ENCODE peak calls at places on chromosomes 1 and 21, in ten cellular contexts. One of them, this sample, is unnamed.

GRCh38 chr1:35544976-35545375 is 12.2 kb downstream of the KIAA0319L start:
- DNase-seq in WTC11: peak
- DNase-seq in GM12878: peak
- DNase-seq in endothelial cell of umbilical vein: no peak
- DNase-seq in HCT116: no peak
- DNase-seq in A549: peak
- DNase-seq in H1: peak
- DNase-seq in HepG2: peak
- DNase-seq in SK-N-SH: peak
- DNase-seq in K562: peak
- DNase-seq in this sample: peak

GRCh38 chr1:109904105-109904817 is 6.4 kb upstream of the CSF1 start:
- DNase-seq in endothelial cell of umbilical vein: no peak
- DNase-seq in H1: no peak
- DNase-seq in HCT116: no peak
- DNase-seq in GM12878: no peak
- DNase-seq in WTC11: no peak
- DNase-seq in SK-N-SH: no peak
- DNase-seq in K562: no peak
- DNase-seq in A549: no peak
- DNase-seq in HepG2: peak
- DNase-seq in this sample: no peak

GRCh38 chr1:176206006-176206960 is 803 bp downstream of the COP1 start:
- DNase-seq in H1: no peak
- DNase-seq in HCT116: no peak
- DNase-seq in GM12878: no peak
- DNase-seq in HepG2: peak
- DNase-seq in WTC11: peak
- DNase-seq in endothelial cell of umbilical vein: peak
- DNase-seq in A549: peak
- DNase-seq in K562: no peak
- DNase-seq in SK-N-SH: peak
- DNase-seq in this sample: peak

GRCh38 chr1:110626890-110627289 is 20.7 kb upstream of the KCNA2 start:
- DNase-seq in GM12878: no peak
- DNase-seq in K562: no peak
- DNase-seq in H1: no peak
- DNase-seq in SK-N-SH: no peak
- DNase-seq in HCT116: no peak
- DNase-seq in endothelial cell of umbilical vein: no peak
- DNase-seq in A549: no peak
- DNase-seq in WTC11: no peak
- DNase-seq in HepG2: no peak
- DNase-seq in this sample: no peak

GRCh38 chr1:41353744-41354143 is 7.5 kb upstream of the FOXO6 start:
- DNase-seq in GM12878: peak
- DNase-seq in A549: no peak
- DNase-seq in endothelial cell of umbilical vein: no peak
- DNase-seq in HCT116: no peak
- DNase-seq in WTC11: no peak
- DNase-seq in HepG2: no peak
- DNase-seq in SK-N-SH: no peak
- DNase-seq in K562: no peak
- DNase-seq in H1: no peak
- DNase-seq in this sample: peak

GRCh38 chr1:8257621-8258020 is 60.3 kb upstream of the SLC45A1 start:
- DNase-seq in SK-N-SH: no peak
- DNase-seq in endothelial cell of umbilical vein: no peak
- DNase-seq in K562: no peak
- DNase-seq in A549: no peak
- DNase-seq in HCT116: no peak
- DNase-seq in GM12878: no peak
- DNase-seq in WTC11: no peak
- DNase-seq in H1: no peak
- DNase-seq in HepG2: no peak
- DNase-seq in this sample: no peak

GRCh38 chr1:156148236-156148635 is 5.1 kb upstream of the SEMA4A start:
- DNase-seq in K562: no peak
- DNase-seq in H1: no peak
- DNase-seq in SK-N-SH: no peak
- DNase-seq in endothelial cell of umbilical vein: peak
- DNase-seq in HepG2: no peak
- DNase-seq in A549: no peak
- DNase-seq in WTC11: no peak
- DNase-seq in GM12878: peak
- DNase-seq in HCT116: no peak
- DNase-seq in this sample: peak

GRCh38 chr1:41626146-41626545 is 141.7 kb upstream of the EDN2 start:
- DNase-seq in HCT116: no peak
- DNase-seq in K562: no peak
- DNase-seq in H1: no peak
- DNase-seq in endothelial cell of umbilical vein: no peak
- DNase-seq in GM12878: no peak
- DNase-seq in WTC11: no peak
- DNase-seq in SK-N-SH: no peak
- DNase-seq in A549: no peak
- DNase-seq in HepG2: no peak
- DNase-seq in this sample: no peak

GRCh38 chr1:169107673-169108160 is 1.2 kb downstream of the ATP1B1 start:
- DNase-seq in WTC11: no peak
- DNase-seq in K562: no peak
- DNase-seq in H1: no peak
- DNase-seq in A549: no peak
- DNase-seq in GM12878: no peak
- DNase-seq in HCT116: no peak
- DNase-seq in SK-N-SH: no peak
- DNase-seq in endothelial cell of umbilical vein: peak
- DNase-seq in HepG2: peak
- DNase-seq in this sample: peak

GRCh38 chr1:56446531-56447098 is 132.7 kb downstream of the PLPP3 start:
- DNase-seq in H1: no peak
- DNase-seq in GM12878: no peak
- DNase-seq in HCT116: no peak
- DNase-seq in endothelial cell of umbilical vein: no peak
- DNase-seq in WTC11: no peak
- DNase-seq in K562: no peak
- DNase-seq in A549: no peak
- DNase-seq in SK-N-SH: no peak
- DNase-seq in HepG2: no peak
- DNase-seq in this sample: no peak

GRCh38 chr21:42425603-42425985 is 21.9 kb downstream of the UBASH3A start:
- DNase-seq in HCT116: no peak
- DNase-seq in WTC11: no peak
- DNase-seq in SK-N-SH: no peak
- DNase-seq in A549: no peak
- DNase-seq in HepG2: no peak
- DNase-seq in K562: no peak
- DNase-seq in endothelial cell of umbilical vein: no peak
- DNase-seq in H1: no peak
- DNase-seq in GM12878: peak
- DNase-seq in this sample: peak

GRCh38 chr1:87176090-87176489 is 152.6 kb upstream of the LMO4 start:
- DNase-seq in SK-N-SH: no peak
- DNase-seq in WTC11: no peak
- DNase-seq in K562: no peak
- DNase-seq in GM12878: no peak
- DNase-seq in endothelial cell of umbilical vein: no peak
- DNase-seq in H1: no peak
- DNase-seq in A549: no peak
- DNase-seq in HepG2: no peak
- DNase-seq in HCT116: no peak
- DNase-seq in this sample: no peak

DNA sequence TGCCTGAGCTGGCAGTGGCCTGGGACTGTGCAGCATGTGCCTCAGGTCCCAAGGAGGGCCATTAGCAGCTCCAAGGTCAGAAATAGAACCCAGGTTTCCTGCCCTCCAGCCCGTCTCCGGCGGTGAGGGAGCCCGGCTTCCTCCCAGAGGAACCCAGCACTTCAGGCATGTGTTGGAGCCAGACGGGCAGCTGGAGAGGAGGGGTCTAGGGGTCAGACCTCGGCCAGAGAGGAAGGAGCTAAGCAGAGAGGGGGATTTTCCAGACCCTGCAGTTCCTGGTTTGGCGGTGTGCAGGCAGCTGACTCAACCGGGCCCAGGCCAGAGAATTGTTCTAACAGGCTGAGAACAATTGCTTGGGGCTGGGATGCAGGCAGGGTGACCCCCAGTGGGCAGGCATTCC is 37.1 kb downstream of the HSPG2 start:
- DNase-seq in GM12878: no peak
- DNase-seq in WTC11: no peak
- DNase-seq in SK-N-SH: no peak
- DNase-seq in endothelial cell of umbilical vein: peak
- DNase-seq in H1: no peak
- DNase-seq in HCT116: no peak
- DNase-seq in HepG2: no peak
- DNase-seq in A549: no peak
- DNase-seq in K562: no peak
- DNase-seq in this sample: no peak
- TF ChIP-seq CTCF in GM12878: no peak
- TF ChIP-seq CTCF in WTC11: no peak
- TF ChIP-seq CTCF in SK-N-SH: no peak
- TF ChIP-seq CTCF in endothelial cell of umbilical vein: peak
- TF ChIP-seq CTCF in H1: no peak
- TF ChIP-seq CTCF in HCT116: no peak
- TF ChIP-seq CTCF in HepG2: no peak
- TF ChIP-seq CTCF in A549: no peak
- TF ChIP-seq CTCF in K562: no peak
- TF ChIP-seq CTCF in this sample: no peak

DNA sequence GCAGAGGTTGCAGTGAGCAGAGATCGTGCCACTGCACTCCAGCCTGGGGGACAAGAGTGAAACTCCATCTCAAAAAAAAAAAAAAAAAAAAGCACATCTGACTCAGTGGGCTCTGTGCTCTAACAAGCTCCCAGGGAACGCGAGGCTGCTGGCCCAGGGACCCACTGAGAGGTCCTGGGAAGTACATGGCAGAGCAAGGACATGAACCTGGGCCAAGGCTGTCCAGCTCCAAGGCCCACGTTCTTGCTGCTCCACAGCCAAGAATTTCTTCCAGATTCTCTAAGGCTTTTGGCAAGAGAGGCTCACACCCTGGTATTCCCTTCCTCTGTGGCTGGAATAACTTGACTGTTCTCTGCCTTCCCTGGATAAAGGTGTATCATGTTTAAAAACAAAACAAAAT is 15.4 kb upstream of the AGTRAP start:
- DNase-seq in GM12878: no peak
- DNase-seq in endothelial cell of umbilical vein: no peak
- DNase-seq in A549: no peak
- DNase-seq in WTC11: no peak
- DNase-seq in HepG2: no peak
- DNase-seq in K562: no peak
- DNase-seq in SK-N-SH: no peak
- DNase-seq in HCT116: no peak
- DNase-seq in H1: no peak
- DNase-seq in this sample: no peak
- TF ChIP-seq MAX in GM12878: no peak
- TF ChIP-seq MAX in endothelial cell of umbilical vein: no peak
- TF ChIP-seq MAX in A549: no peak
- TF ChIP-seq MAX in WTC11: no peak
- TF ChIP-seq MAX in HepG2: no peak
- TF ChIP-seq MAX in K562: no peak
- TF ChIP-seq MAX in SK-N-SH: no peak
- TF ChIP-seq MAX in HCT116: no peak
- TF ChIP-seq MAX in H1: no peak
- TF ChIP-seq MAX in this sample: no peak

DNA sequence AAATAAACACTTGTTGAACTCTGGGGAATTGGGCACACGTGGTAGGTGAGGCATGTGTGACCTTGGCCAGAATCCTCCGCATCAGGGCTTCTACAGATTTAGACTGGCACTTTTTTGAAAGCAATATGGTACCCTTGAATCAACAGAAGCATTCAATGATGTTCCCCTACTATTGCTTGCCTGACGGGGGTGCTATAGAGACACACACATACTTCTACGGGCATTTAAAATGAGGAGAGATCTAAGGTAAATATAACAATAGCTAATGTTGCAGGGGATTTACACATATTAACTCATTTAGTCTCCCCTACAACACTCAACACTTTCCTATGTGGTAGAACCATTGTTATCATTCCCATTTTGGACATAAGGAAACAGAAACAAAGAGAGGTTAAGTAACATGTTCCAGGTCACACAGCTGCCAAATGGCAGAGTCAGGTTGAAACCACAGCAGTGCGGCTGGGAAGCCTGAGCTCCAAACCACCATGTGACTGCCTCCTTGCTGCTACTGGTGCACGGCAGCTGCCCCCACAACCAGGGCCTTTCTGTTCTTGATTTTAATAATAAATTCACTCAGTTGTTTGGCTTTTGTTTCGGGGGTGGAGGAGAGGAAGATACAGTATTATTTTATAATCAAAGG is 147.4 kb downstream of the ZNF281 start:
- DNase-seq in HepG2: no peak
- DNase-seq in A549: no peak
- DNase-seq in H1: no peak
- DNase-seq in WTC11: no peak
- DNase-seq in endothelial cell of umbilical vein: peak
- DNase-seq in SK-N-SH: no peak
- DNase-seq in GM12878: peak
- DNase-seq in K562: peak
- DNase-seq in HCT116: no peak
- DNase-seq in this sample: no peak
- TF ChIP-seq CTCF in HepG2: peak
- TF ChIP-seq CTCF in A549: no peak
- TF ChIP-seq CTCF in H1: peak
- TF ChIP-seq CTCF in WTC11: peak
- TF ChIP-seq CTCF in endothelial cell of umbilical vein: no peak
- TF ChIP-seq CTCF in SK-N-SH: peak
- TF ChIP-seq CTCF in GM12878: peak
- TF ChIP-seq CTCF in K562: peak
- TF ChIP-seq CTCF in HCT116: no peak
- TF ChIP-seq CTCF in this sample: no peak

DNA sequence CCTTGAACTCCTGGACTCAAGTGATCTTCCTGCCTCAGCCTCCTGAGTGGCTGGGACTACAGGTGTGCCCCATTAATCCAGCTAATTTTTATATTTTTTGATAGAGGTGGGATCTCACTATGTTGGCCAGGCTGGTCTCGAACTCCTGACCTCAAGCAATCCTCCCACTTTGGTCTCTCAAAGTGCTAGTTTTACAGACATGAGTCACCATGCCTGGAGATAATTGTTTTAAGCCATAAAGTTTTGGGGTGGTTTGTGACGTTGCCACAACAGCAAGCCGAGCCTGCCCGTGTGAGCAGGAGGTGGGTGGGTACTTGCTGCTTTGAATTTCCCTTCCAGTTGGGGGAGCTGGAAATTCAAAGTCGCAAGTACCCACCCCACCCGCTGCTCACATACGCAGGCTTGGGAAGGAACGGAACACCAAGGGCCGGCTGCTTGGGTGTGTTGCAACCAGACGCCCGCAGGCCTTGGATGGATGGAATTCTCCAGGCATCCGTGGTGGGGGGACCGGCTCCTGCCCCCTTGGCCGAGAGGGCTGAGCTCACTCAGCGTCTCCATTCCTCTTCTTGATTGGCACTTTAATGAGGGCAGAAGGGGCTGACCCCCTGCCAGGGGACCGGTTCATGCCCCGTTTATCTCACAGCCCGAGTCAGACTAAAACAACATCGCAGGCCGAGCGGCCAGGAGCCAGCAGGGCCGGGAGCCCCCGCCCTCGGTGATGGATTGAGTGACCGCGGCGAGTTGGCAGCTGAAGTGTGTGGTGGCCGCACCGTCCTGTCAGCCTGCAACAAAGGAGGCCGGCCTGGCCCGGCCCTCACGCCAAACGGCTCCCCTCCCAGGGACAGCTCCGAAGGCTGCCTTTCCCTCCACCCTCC is 78.1 kb downstream of the DHRS3 start:
- DNase-seq in HCT116: peak
- DNase-seq in K562: peak
- DNase-seq in endothelial cell of umbilical vein: peak
- DNase-seq in GM12878: no peak
- DNase-seq in WTC11: peak
- DNase-seq in SK-N-SH: no peak
- DNase-seq in HepG2: peak
- DNase-seq in H1: no peak
- DNase-seq in A549: no peak
- DNase-seq in this sample: peak
- TF ChIP-seq MAX in HCT116: peak
- TF ChIP-seq MAX in K562: no peak
- TF ChIP-seq MAX in endothelial cell of umbilical vein: no peak
- TF ChIP-seq MAX in GM12878: no peak
- TF ChIP-seq MAX in WTC11: no peak
- TF ChIP-seq MAX in SK-N-SH: no peak
- TF ChIP-seq MAX in HepG2: peak
- TF ChIP-seq MAX in H1: no peak
- TF ChIP-seq MAX in A549: peak
- TF ChIP-seq MAX in this sample: no peak

This sample was measured in NB4.